ENCODE peak calls at places on chromosomes 4 and X, in six cellular contexts. Z is stomach, B is HCT116, C is SK-N-SH, M is K562, N is transverse colon. Q is an unnamed sample.

GRCh38 chr4:160129439-160129838 is 1026.6 kb downstream of the RAPGEF2 start:
- DNase-seq in Z (no peak), B (peak), C (no peak), M (no peak), N (no peak), Q (no peak)

GRCh38 chr4:128364565-128364964 is 77.0 kb upstream of the PGRMC2 start:
- DNase-seq in Z (no peak), B (no peak), C (no peak), M (no peak), N (no peak), Q (no peak)

GRCh38 chr4:29304595-29304994 is 1415.6 kb upstream of the PCDH7 start:
- DNase-seq in Z (no peak), B (no peak), C (no peak), M (no peak), N (no peak), Q (no peak)

GRCh38 chr4:36165256-36166005 is 78.9 kb downstream of the ARAP2 start:
- DNase-seq in Z (no peak), B (no peak), C (no peak), M (no peak), N (no peak), Q (no peak)

GRCh38 chr4:121749225-121749624 is 15.7 kb downstream of the SMIM43 start:
- DNase-seq in Z (no peak), B (no peak), C (no peak), M (no peak), N (no peak), Q (no peak)

GRCh38 chr4:56641494-56642051 is 39.5 kb downstream of the HOPX start:
- DNase-seq in Z (no peak), B (peak), C (no peak), M (no peak), N (no peak), Q (no peak)

GRCh38 chr4:73668806-73669205 is 48.6 kb upstream of the RASSF6 start:
- DNase-seq in Z (no peak), B (no peak), C (no peak), M (no peak), N (no peak), Q (no peak)

GRCh38 chr4:57501715-57502114 is 391.5 kb upstream of the IGFBP7 start:
- DNase-seq in Z (no peak), B (no peak), C (no peak), M (no peak), N (no peak), Q (no peak)

GRCh38 chr4:119303587-119304305 is 18.2 kb downstream of the FABP2 start:
- DNase-seq in Z (no peak), B (no peak), C (no peak), M (no peak), N (no peak), Q (no peak)

GRCh38 chrX:31236231-31236630 is 164.4 kb upstream of the FTHL17 start:
- DNase-seq in Z (no peak), B (no peak), C (no peak), M (no peak), N (no peak), Q (no peak)

GRCh38 chr4:93384211-93384610 is 444.3 kb upstream of the ATOH1 start:
- DNase-seq in Z (no peak), B (no peak), C (no peak), M (no peak), N (no peak), Q (no peak)

GRCh38 chr4:138912714-138913340 is 102.8 kb upstream of the NOCT start:
- DNase-seq in Z (no peak), B (no peak), C (no peak), M (no peak), N (no peak), Q (no peak)

GRCh38 chrX:138765061-138765460 is 53.5 kb upstream of the FGF13 start:
- DNase-seq in Z (no peak), B (no peak), C (no peak), M (no peak), N (no peak), Q (no peak)

GRCh38 chr4:116539744-116540143 is 545.6 kb downstream of the TRAM1L1 start:
- DNase-seq in Z (no peak), B (no peak), C (no peak), M (no peak), N (no peak), Q (no peak)

GRCh38 chr4:139986621-139987510 is 167.1 kb downstream of the MAML3 start:
- DNase-seq in Z (no peak), B (no peak), C (peak), M (no peak), N (no peak), Q (no peak)

GRCh38 chr4:146317783-146318182 is 103.4 kb downstream of the REELD1 start:
- DNase-seq in Z (no peak), B (no peak), C (no peak), M (no peak), N (no peak), Q (no peak)

GRCh38 chr4:140296335-140296753 is 77.1 kb upstream of the SCOC start:
- DNase-seq in Z (peak), B (peak), C (peak), M (no peak), N (peak), Q (no peak)

GRCh38 chr4:52843958-52844357 is 18.2 kb upstream of the RASL11B start:
- DNase-seq in Z (no peak), B (no peak), C (no peak), M (no peak), N (no peak), Q (no peak)

GRCh38 chr4:38119663-38120374 is 159.6 kb downstream of the PTTG2 start:
- DNase-seq in Z (no peak), B (no peak), C (peak), M (no peak), N (no peak), Q (no peak)

GRCh38 chr4:109389367-109390118 is 44.1 kb upstream of the SEC24B start:
- DNase-seq in Z (no peak), B (no peak), C (peak), M (no peak), N (no peak), Q (no peak)

GRCh38 chrX:34521563-34521962 is 135.5 kb downstream of the TMEM47 start:
- DNase-seq in Z (no peak), B (no peak), C (no peak), M (no peak), N (no peak), Q (no peak)

GRCh38 chr4:73815145-73815544 is 21.3 kb upstream of the CXCL6 start:
- DNase-seq in Z (no peak), B (no peak), C (no peak), M (no peak), N (no peak), Q (no peak)

GRCh38 chrX:626745-627509 is 3.7 kb upstream of the SHOX start:
- DNase-seq in Z (no peak), B (no peak), C (no peak), M (no peak), N (no peak), Q (peak)

GRCh38 chrX:13381514-13381913 is 61.7 kb upstream of the ATXN3L start:
- DNase-seq in Z (no peak), B (no peak), C (no peak), M (no peak), N (no peak), Q (no peak)

GRCh38 chr4:147794787-147795413 is 63.0 kb downstream of the ARHGAP10 start:
- DNase-seq in Z (no peak), B (no peak), C (no peak), M (no peak), N (no peak), Q (no peak)

GRCh38 chr4:5066101-5066500 is 14.8 kb downstream of the STK32B start:
- DNase-seq in Z (no peak), B (no peak), C (no peak), M (no peak), N (no peak), Q (no peak)

GRCh38 chr4:12729384-12729783 is 754.8 kb downstream of the RAB28 start:
- DNase-seq in Z (no peak), B (peak), C (peak), M (peak), N (no peak), Q (no peak)

GRCh38 chr4:86993909-86994672 is 59.3 kb downstream of the AFF1 start:
- DNase-seq in Z (peak), B (no peak), C (no peak), M (no peak), N (no peak), Q (no peak)

GRCh38 chr4:72971572-72971971 is 97.9 kb downstream of the COX18 start:
- DNase-seq in Z (no peak), B (no peak), C (no peak), M (no peak), N (no peak), Q (no peak)

GRCh38 chr4:47287735-47288134 is 175.8 kb downstream of the COMMD8 start:
- DNase-seq in Z (no peak), B (no peak), C (no peak), M (no peak), N (no peak), Q (no peak)

GRCh38 chrX:65924938-65925507 is 114.9 kb downstream of the VSIG4 start:
- DNase-seq in Z (no peak), B (no peak), C (no peak), M (peak), N (no peak), Q (no peak)

GRCh38 chr4:85756938-85757337 is 282.0 kb downstream of the ARHGAP24 start:
- DNase-seq in Z (no peak), B (no peak), C (peak), M (peak), N (no peak), Q (no peak)

GRCh38 chr4:2673157-2673556 is 83.0 kb downstream of the TNIP2 start:
- DNase-seq in Z (no peak), B (no peak), C (no peak), M (peak), N (no peak), Q (no peak)

GRCh38 chr4:138037716-138038115 is 204.4 kb downstream of the SLC7A11 start:
- DNase-seq in Z (no peak), B (no peak), C (no peak), M (no peak), N (no peak), Q (no peak)

GRCh38 chr4:128600410-128600809 is 209.1 kb upstream of the JADE1 start:
- DNase-seq in Z (peak), B (no peak), C (no peak), M (no peak), N (no peak), Q (no peak)

GRCh38 chrX:17435476-17435875 is 60.5 kb downstream of the NHS start:
- DNase-seq in Z (no peak), B (no peak), C (no peak), M (no peak), N (peak), Q (no peak)

DNA sequence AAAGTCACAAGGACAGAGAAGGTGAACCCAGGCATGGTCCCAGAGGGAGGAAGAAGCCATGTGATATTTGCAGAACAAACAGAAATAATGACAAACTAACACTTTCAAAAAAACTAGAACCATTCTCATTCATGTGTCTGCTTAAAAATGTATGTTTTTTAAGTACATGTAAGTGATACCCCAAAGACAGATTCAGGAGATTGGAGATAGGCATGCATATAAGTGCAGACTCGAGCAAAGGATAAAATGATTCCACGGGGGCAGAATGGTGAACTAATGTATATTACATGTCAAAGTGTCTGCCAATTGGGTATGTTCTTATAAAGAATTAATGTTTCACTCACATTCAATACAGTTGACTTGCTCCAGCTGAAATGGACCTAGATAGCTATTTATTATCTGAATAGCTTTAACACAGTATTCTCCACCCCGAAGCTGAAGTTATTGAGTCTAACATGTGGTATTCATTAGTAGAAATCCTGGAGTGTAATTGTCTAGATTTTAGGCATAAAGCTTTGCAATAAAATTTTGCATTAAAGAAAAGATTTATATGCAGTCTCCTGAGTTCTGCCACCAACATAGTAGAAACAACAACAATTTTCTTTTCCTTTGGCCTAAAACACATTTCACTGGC is 90.4 kb upstream of the DCLK2 start:
- DNase-seq in Z (no peak), B (no peak), C (no peak), M (no peak), N (no peak), Q (no peak)
- H3K4me3 ChIP-seq in Z (no peak), B (no peak), C (peak), M (no peak), N (no peak), Q (no peak)

DNA sequence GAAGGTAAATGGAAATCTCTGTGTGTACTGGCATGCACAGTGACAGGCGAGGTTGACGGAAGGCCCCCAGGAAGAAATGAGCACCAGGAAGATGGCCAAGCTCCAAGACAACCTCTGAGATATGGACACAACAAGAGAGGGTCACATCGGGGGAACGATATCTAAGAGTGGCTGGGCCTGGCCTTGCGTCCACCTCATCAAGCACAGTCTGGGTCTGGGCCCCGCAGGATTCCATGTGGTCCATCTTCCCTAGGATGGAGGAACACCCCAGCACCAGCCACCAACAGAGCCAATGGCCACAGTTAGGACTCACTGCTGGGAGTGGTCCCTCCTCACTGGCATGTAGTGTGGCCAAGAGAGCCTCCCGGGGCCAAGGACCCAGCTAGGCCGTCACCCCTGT is 272.6 kb upstream of the AGTR2 start:
- DNase-seq in Z (no peak), B (no peak), C (no peak), M (no peak), N (no peak), Q (no peak)
- TF ChIP-seq POLR2AphosphoS5 in Z (no peak), B (no peak), C (no peak), M (no peak), N (no peak), Q (no peak)

DNA sequence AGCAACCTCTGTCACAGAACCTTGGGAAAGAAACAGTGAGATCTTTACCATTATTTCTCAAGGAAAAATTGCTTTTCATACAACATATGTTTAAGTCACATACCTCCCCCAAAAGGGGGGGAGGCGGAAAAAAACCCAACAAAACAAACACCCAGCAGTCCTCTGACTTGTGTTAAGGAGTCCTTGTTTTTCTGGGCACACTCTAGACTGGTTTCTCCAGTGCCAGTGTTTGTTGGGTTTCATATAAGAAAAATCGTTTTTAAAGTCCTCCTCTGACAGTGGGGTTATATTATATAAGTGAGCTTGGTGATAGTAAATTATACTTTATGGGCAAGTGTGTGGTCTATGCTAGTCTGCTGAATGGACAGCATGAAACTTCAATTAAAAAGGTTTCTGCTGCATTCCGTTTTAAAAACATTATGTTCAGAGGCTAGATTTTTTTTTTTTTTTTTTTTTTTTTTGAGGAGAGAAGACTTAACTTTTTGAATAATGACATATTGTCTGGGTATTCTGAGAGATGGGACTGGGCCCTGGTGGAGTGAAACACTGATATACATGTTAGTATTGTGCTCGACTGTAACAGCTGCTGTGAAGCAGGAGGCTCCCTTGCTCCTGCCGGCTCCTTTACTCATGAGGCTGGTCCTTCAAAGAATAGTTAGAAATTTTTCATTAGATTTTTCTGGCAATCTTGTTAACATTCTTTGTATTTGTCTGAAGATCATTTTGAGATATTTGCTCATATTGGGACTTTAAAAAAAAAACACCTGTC is 73.1 kb downstream of the TMEM131L start:
- DNase-seq in Z (no peak), B (no peak), C (no peak), M (no peak), N (no peak), Q (no peak)
- H3K4me3 ChIP-seq in Z (peak), B (no peak), C (peak), M (no peak), N (peak), Q (no peak)

GRCh38 chr4:123599061-123599919 is 202.7 kb downstream of the SPRY1 start:
- DNase-seq in Z (no peak), B (no peak), C (no peak), M (no peak), N (no peak), Q (no peak)
- TF ChIP-seq POLR2AphosphoS5 in Z (no peak), B (no peak), C (no peak), M (no peak), N (peak), Q (no peak)

GRCh38 chrX:100750901-100751300 is 19.0 kb upstream of the SYTL4 start:
- DNase-seq in Z (no peak), B (no peak), C (no peak), M (no peak), N (no peak), Q (no peak)
- H3K4me3 ChIP-seq in Z (no peak), B (no peak), C (no peak), M (no peak), N (no peak), Q (no peak)

DNA sequence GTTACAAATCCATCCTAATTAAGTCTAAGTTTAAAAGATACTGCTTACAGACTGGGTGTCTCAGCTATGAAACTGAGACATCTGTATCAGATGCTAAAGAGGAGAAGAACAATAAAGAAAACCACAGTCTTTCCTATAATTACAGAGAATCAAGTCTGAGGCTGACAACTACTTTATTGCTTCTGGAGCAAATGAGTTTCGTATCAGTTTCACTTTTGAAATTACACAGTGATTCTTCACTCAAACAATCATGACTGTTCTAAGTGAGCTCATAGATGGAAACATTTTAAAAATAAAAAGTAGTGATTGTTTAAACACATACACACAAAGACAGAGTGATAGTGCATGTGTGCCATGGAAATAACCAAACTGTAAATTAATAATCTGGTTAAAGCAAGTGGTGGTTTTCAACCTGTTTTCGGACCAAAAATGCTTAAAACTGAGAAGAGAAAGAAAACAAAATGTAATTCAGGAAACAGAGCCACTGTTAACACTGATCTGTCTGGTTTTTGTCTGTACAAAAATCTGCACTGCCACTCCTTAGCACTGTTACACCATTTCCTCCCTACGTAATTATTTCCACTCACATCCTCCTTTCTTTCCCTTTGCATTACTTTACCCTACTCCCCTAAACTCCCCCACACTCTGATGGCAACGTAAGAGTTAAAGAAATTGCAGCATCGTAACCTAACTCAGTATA is 12.5 kb downstream of the RFC1 start:
- DNase-seq in Z (no peak), B (no peak), C (peak), M (no peak), N (no peak), Q (no peak)
- TF ChIP-seq POLR2AphosphoS5 in Z (no peak), B (no peak), C (no peak), M (no peak), N (peak), Q (no peak)

GRCh38 chrX:50204364-50204899 is at the start of gene CCNB3:
- DNase-seq in Z (peak), B (peak), C (peak), M (peak), N (peak), Q (peak)
- H3K4me3 ChIP-seq in Z (peak), B (peak), C (peak), M (no peak), N (peak), Q (no peak)

GRCh38 chr4:67983333-67983732 is 20.0 kb upstream of the TMPRSS11A start:
- DNase-seq in Z (no peak), B (no peak), C (no peak), M (no peak), N (no peak), Q (no peak)
- TF ChIP-seq POLR2AphosphoS5 in Z (no peak), B (no peak), C (no peak), M (no peak), N (no peak), Q (no peak)

DNA sequence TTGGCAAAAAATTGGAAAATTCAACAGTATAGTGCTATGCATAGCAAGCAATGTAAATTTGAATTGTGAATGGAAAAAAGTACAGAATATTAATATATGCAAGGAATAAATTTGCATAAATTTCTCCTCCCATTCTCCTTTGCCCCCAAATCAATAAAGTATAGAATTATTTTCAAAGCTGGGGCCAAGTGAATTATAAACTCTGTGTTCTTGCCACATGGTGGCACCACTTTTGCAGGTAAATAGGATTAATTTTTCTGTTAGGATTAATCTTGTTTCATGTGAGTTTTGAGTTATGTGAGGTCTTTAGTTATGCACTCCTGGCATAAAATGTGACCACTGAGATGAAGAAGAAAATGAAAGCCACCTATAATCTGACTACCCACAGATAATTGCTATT is 19.9 kb downstream of the COPS4 start:
- DNase-seq in Z (no peak), B (peak), C (peak), M (no peak), N (no peak), Q (no peak)
- H3K4me3 ChIP-seq in Z (no peak), B (no peak), C (no peak), M (no peak), N (no peak), Q (no peak)

GRCh38 chrX:129795584-129795983 is 15.8 kb downstream of the SASH3 start:
- DNase-seq in Z (no peak), B (no peak), C (no peak), M (no peak), N (no peak), Q (no peak)

GRCh38 chrX:129791961-129792570 is 12.3 kb downstream of the SASH3 start:
- DNase-seq in Z (no peak), B (no peak), C (no peak), M (no peak), N (no peak), Q (peak)

GRCh38 chrX:129791336-129791735 is 11.6 kb downstream of the SASH3 start:
- DNase-seq in Z (no peak), B (no peak), C (no peak), M (no peak), N (no peak), Q (peak)

GRCh38 chrX:129792586-129793291 is 13.0 kb downstream of the SASH3 start:
- DNase-seq in Z (no peak), B (no peak), C (no peak), M (no peak), N (no peak), Q (peak)

GRCh38 chrX:129793604-129794191 is 13.9 kb downstream of the SASH3 start:
- DNase-seq in Z (no peak), B (no peak), C (no peak), M (no peak), N (no peak), Q (peak)
- TF ChIP-seq POLR2AphosphoS5 in Z (no peak), B (no peak), C (no peak), M (no peak), N (no peak), Q (peak)

Q was measured in spleen.